ENCODE peak calls at places on chromosomes 6 and 20, in six cellular contexts. S is stimulated activated CD4-positive, alpha-beta T cell treated with anti-CD3 and anti-CD28 coated beads, Interleukin-12 subunit alpha, Interleukin-12 subunit beta, amount 100 ng/mL, for 4 hours; W is GM20000; L is tibial nerve; I is dorsolateral prefrontal cortex; F is lower leg skin. N is an unnamed sample.
A peak's percentile ranks its signal among the peaks of the same experiment; 100 is the strongest.

GRCh38 chr20:50449789-50450492 is 60.2 kb upstream of the PTPN1 start:
- DNase-seq in L (no peak), I (no peak), W (peak; percentile 32), F (no peak), S (no peak), N (no peak)

GRCh38 chr6:15400572-15401004 is 154.7 kb downstream of the JARID2 start:
- DNase-seq in W (no peak), F (peak; percentile 86), I (peak; percentile 85), L (peak; percentile 26), S (no peak), N (peak; percentile 24)

GRCh38 chr6:6851059-6851658 is 256.6 kb upstream of the RREB1 start:
- DNase-seq in W (no peak), S (no peak), I (peak; percentile 39), F (no peak), L (no peak), N (peak; percentile 31)

GRCh38 chr6:5054427-5054873 is 30.7 kb upstream of the PPP1R3G start:
- DNase-seq in W (no peak), S (no peak), L (no peak), I (no peak), F (no peak), N (no peak)

GRCh38 chr6:131951576-131952230 is 531 bp upstream of the CCN2 start:
- DNase-seq in L (no peak), F (no peak), W (no peak), I (no peak), S (no peak), N (no peak)

GRCh38 chr6:161374971-161375873 is 101.4 kb upstream of the AGPAT4 start:
- DNase-seq in F (peak; percentile 89), S (no peak), L (peak; percentile 39), I (peak; percentile 61), W (no peak), N (peak; percentile 58)

GRCh38 chr6:135901776-135902524 is 50.4 kb downstream of the PDE7B start:
- DNase-seq in S (no peak), W (no peak), I (peak; percentile 60), L (peak; percentile 31), F (peak; percentile 85), N (no peak)

GRCh38 chr6:13712485-13712990 is 903 bp upstream of the RANBP9 start:
- DNase-seq in S (no peak), L (no peak), I (no peak), W (peak; percentile 45), F (no peak), N (no peak)

GRCh38 chr20:52494244-52494643 is 302.7 kb upstream of the ZFP64 start:
- DNase-seq in L (no peak), S (peak; percentile 51), F (no peak), W (no peak), I (no peak), N (no peak)

GRCh38 chr6:34484899-34485298 is 19.0 kb downstream of the PACSIN1 start:
- DNase-seq in I (no peak), W (peak; percentile 50), F (no peak), S (peak; percentile 60), L (no peak), N (no peak)

GRCh38 chr6:158191769-158192168 is 23.6 kb downstream of the GTF2H5 start:
- DNase-seq in S (no peak), L (no peak), W (no peak), I (no peak), F (no peak), N (no peak)

GRCh38 chr6:142828030-142828429 is 116.9 kb downstream of the HIVEP2 start:
- DNase-seq in I (no peak), S (no peak), L (no peak), W (no peak), F (no peak), N (no peak)

GRCh38 chr6:130969807-130970491 is 93.1 kb downstream of the EPB41L2 start:
- DNase-seq in F (no peak), L (no peak), I (no peak), W (no peak), S (no peak), N (no peak)

GRCh38 chr6:45654673-45655072 is 276.9 kb upstream of the SUPT3H start:
- DNase-seq in F (peak; percentile 72), L (no peak), W (no peak), S (no peak), I (no peak), N (no peak)

GRCh38 chr20:4064118-4064962 is 49.0 kb upstream of the RNF24 start:
- DNase-seq in L (peak; percentile 88), F (peak; percentile 97), S (no peak), I (no peak), W (no peak), N (peak; percentile 91)

N was measured in prostate gland.